ENCODE peak calls at places on chromosome 11, in four cellular contexts. One of them, this sample, is unnamed. For H3K36me3, the result is how much of the 10 kb centered on the place peaks cover.

GRCh38 chr11:2847511-2847910 is 38.1 kb downstream of the CDKN1C start:
- DNase-seq in CD4-positive, alpha-beta memory T cell: no peak
- DNase-seq in endodermal cell: no peak
- DNase-seq in psoas muscle: no peak
- DNase-seq in this sample: no peak

GRCh38 chr11:107116358-107116757 is 98.1 kb upstream of the GUCY1A2 start:
- DNase-seq in endodermal cell: no peak
- DNase-seq in psoas muscle: no peak
- DNase-seq in CD4-positive, alpha-beta memory T cell: no peak
- DNase-seq in this sample: no peak

GRCh38 chr11:45644981-45645889 is 20.2 kb downstream of the CHST1 start:
- DNase-seq in endodermal cell: no peak
- DNase-seq in CD4-positive, alpha-beta memory T cell: no peak
- DNase-seq in psoas muscle: no peak
- DNase-seq in this sample: no peak

GRCh38 chr11:65355013-65355775 is 643 bp downstream of the TIGD3 start:
- DNase-seq in psoas muscle: no peak
- DNase-seq in CD4-positive, alpha-beta memory T cell: peak
- DNase-seq in endodermal cell: peak
- DNase-seq in this sample: no peak

GRCh38 chr11:62450543-62451242 is 31.9 kb downstream of the SCGB1A1 start:
- DNase-seq in psoas muscle: no peak
- DNase-seq in endodermal cell: peak
- DNase-seq in CD4-positive, alpha-beta memory T cell: no peak
- DNase-seq in this sample: no peak

GRCh38 chr11:16226245-16226644 is 130.1 kb downstream of the SOX6 start:
- DNase-seq in endodermal cell: no peak
- DNase-seq in psoas muscle: no peak
- DNase-seq in CD4-positive, alpha-beta memory T cell: no peak
- DNase-seq in this sample: peak

GRCh38 chr11:59754494-59754858 is 700 bp upstream of the STX3 start:
- DNase-seq in endodermal cell: peak
- DNase-seq in psoas muscle: no peak
- DNase-seq in CD4-positive, alpha-beta memory T cell: no peak
- DNase-seq in this sample: peak

GRCh38 chr11:60995798-60996197 is 24.3 kb downstream of the CD6 start:
- DNase-seq in endodermal cell: no peak
- DNase-seq in psoas muscle: no peak
- DNase-seq in CD4-positive, alpha-beta memory T cell: no peak
- DNase-seq in this sample: no peak

GRCh38 chr11:134275534-134276395 is at the start of gene GLB1L3:
- DNase-seq in CD4-positive, alpha-beta memory T cell: peak
- DNase-seq in endodermal cell: peak
- DNase-seq in psoas muscle: no peak
- DNase-seq in this sample: peak

GRCh38 chr11:15903246-15903645 is 453.1 kb downstream of the SOX6 start:
- DNase-seq in CD4-positive, alpha-beta memory T cell: no peak
- DNase-seq in endodermal cell: no peak
- DNase-seq in psoas muscle: no peak
- DNase-seq in this sample: no peak

GRCh38 chr11:121352301-121352891 is 59.8 kb downstream of the SC5D start:
- DNase-seq in endodermal cell: no peak
- DNase-seq in CD4-positive, alpha-beta memory T cell: no peak
- DNase-seq in psoas muscle: no peak
- DNase-seq in this sample: no peak

GRCh38 chr11:86314636-86315035 is 12.6 kb downstream of the HIKESHI start:
- DNase-seq in CD4-positive, alpha-beta memory T cell: no peak
- DNase-seq in psoas muscle: no peak
- DNase-seq in endodermal cell: peak
- DNase-seq in this sample: no peak

GRCh38 chr11:107696140-107696539 is 15.7 kb downstream of the SLN start:
- DNase-seq in endodermal cell: no peak
- DNase-seq in psoas muscle: no peak
- DNase-seq in CD4-positive, alpha-beta memory T cell: no peak
- DNase-seq in this sample: no peak

GRCh38 chr11:38543311-38543710 is 1945.3 kb upstream of the RAG2 start:
- DNase-seq in endodermal cell: no peak
- DNase-seq in psoas muscle: no peak
- DNase-seq in CD4-positive, alpha-beta memory T cell: no peak
- DNase-seq in this sample: no peak

GRCh38 chr11:66048525-66049313 is at the start of gene GAL3ST3:
- DNase-seq in psoas muscle: no peak
- DNase-seq in CD4-positive, alpha-beta memory T cell: no peak
- DNase-seq in endodermal cell: peak
- DNase-seq in this sample: no peak

GRCh38 chr11:37108436-37109204 is 510.6 kb upstream of the RAG2 start:
- DNase-seq in CD4-positive, alpha-beta memory T cell: no peak
- DNase-seq in psoas muscle: no peak
- DNase-seq in endodermal cell: no peak
- DNase-seq in this sample: no peak

GRCh38 chr11:86068138-86068861 is 584 bp downstream of the PICALM start:
- DNase-seq in psoas muscle: peak
- DNase-seq in endodermal cell: peak
- DNase-seq in CD4-positive, alpha-beta memory T cell: no peak
- DNase-seq in this sample: no peak

GRCh38 chr11:44409558-44410236 is 99.8 kb upstream of the ALX4 start:
- DNase-seq in psoas muscle: no peak
- DNase-seq in CD4-positive, alpha-beta memory T cell: no peak
- DNase-seq in endodermal cell: peak
- DNase-seq in this sample: no peak

GRCh38 chr11:122101625-122102291 is 14.3 kb downstream of the BLID start:
- DNase-seq in endodermal cell: peak
- DNase-seq in psoas muscle: peak
- DNase-seq in CD4-positive, alpha-beta memory T cell: no peak
- DNase-seq in this sample: no peak

GRCh38 chr11:82653752-82654151 is 79.9 kb downstream of the FAM181B start:
- DNase-seq in psoas muscle: no peak
- DNase-seq in endodermal cell: peak
- DNase-seq in CD4-positive, alpha-beta memory T cell: no peak
- DNase-seq in this sample: no peak

GRCh38 chr11:21933095-21933494 is 259.8 kb upstream of the ANO5 start:
- DNase-seq in CD4-positive, alpha-beta memory T cell: no peak
- DNase-seq in psoas muscle: no peak
- DNase-seq in endodermal cell: no peak
- DNase-seq in this sample: no peak

GRCh38 chr11:75918295-75918694 is 103.3 kb downstream of the UVRAG start:
- DNase-seq in endodermal cell: no peak
- DNase-seq in psoas muscle: no peak
- DNase-seq in CD4-positive, alpha-beta memory T cell: no peak
- DNase-seq in this sample: no peak

GRCh38 chr11:121520243-121521144 is 67.7 kb upstream of the SORL1-AS1 start:
- DNase-seq in psoas muscle: no peak
- DNase-seq in endodermal cell: no peak
- DNase-seq in CD4-positive, alpha-beta memory T cell: no peak
- DNase-seq in this sample: no peak

GRCh38 chr11:64040684-64041267 is 5.0 kb downstream of the FLRT1 start:
- DNase-seq in endodermal cell: peak
- DNase-seq in CD4-positive, alpha-beta memory T cell: no peak
- DNase-seq in psoas muscle: no peak
- DNase-seq in this sample: peak

GRCh38 chr11:121625784-121626506 is 173.2 kb upstream of the SORL1-AS1 start:
- DNase-seq in CD4-positive, alpha-beta memory T cell: no peak
- DNase-seq in psoas muscle: no peak
- DNase-seq in endodermal cell: no peak
- DNase-seq in this sample: no peak

GRCh38 chr11:119727523-119728081 is 1.4 kb downstream of the NECTIN1 start:
- DNase-seq in psoas muscle: peak
- DNase-seq in endodermal cell: peak
- DNase-seq in CD4-positive, alpha-beta memory T cell: peak
- DNase-seq in this sample: peak

GRCh38 chr11:129323896-129324522 is 51.6 kb upstream of the BARX2 start:
- DNase-seq in endodermal cell: peak
- DNase-seq in CD4-positive, alpha-beta memory T cell: no peak
- DNase-seq in psoas muscle: no peak
- DNase-seq in this sample: no peak

GRCh38 chr11:71446942-71447688 is 1.1 kb downstream of the DHCR7 start:
- DNase-seq in psoas muscle: no peak
- DNase-seq in endodermal cell: no peak
- DNase-seq in CD4-positive, alpha-beta memory T cell: no peak
- DNase-seq in this sample: no peak

GRCh38 chr11:120657306-120658070 is 145.9 kb downstream of the GRIK4 start:
- DNase-seq in endodermal cell: no peak
- DNase-seq in CD4-positive, alpha-beta memory T cell: no peak
- DNase-seq in psoas muscle: no peak
- DNase-seq in this sample: no peak

GRCh38 chr11:72471005-72471898 is 36.9 kb upstream of the CLPB start:
- DNase-seq in CD4-positive, alpha-beta memory T cell: peak
- DNase-seq in endodermal cell: peak
- DNase-seq in psoas muscle: peak
- DNase-seq in this sample: peak

GRCh38 chr11:45925550-45925949 is 3.1 kb downstream of the LARGE2 start:
- DNase-seq in CD4-positive, alpha-beta memory T cell: no peak
- DNase-seq in psoas muscle: no peak
- DNase-seq in endodermal cell: no peak
- DNase-seq in this sample: no peak

GRCh38 chr11:132588366-132588765 is 943.9 kb downstream of the OPCML start:
- DNase-seq in CD4-positive, alpha-beta memory T cell: no peak
- DNase-seq in psoas muscle: no peak
- DNase-seq in endodermal cell: no peak
- DNase-seq in this sample: no peak

GRCh38 chr11:91795139-91795887 is 429.3 kb upstream of the FAT3 start:
- DNase-seq in psoas muscle: no peak
- DNase-seq in CD4-positive, alpha-beta memory T cell: no peak
- DNase-seq in endodermal cell: no peak
- DNase-seq in this sample: no peak

GRCh38 chr11:33706546-33706945 is 5.9 kb upstream of the C11orf91 start:
- DNase-seq in endodermal cell: no peak
- DNase-seq in psoas muscle: no peak
- DNase-seq in CD4-positive, alpha-beta memory T cell: no peak
- DNase-seq in this sample: no peak

GRCh38 chr11:9906043-9906791 is 242.3 kb downstream of the SWAP70 start:
- DNase-seq in psoas muscle: no peak
- DNase-seq in endodermal cell: peak
- DNase-seq in CD4-positive, alpha-beta memory T cell: no peak
- DNase-seq in this sample: peak
- H3K4me3 ChIP-seq in psoas muscle: no peak
- H3K4me3 ChIP-seq in endodermal cell: no peak
- H3K4me3 ChIP-seq in CD4-positive, alpha-beta memory T cell: no peak
- H3K4me3 ChIP-seq in this sample: no peak

GRCh38 chr11:8086571-8086970 is 5.6 kb downstream of the TUB start:
- DNase-seq in CD4-positive, alpha-beta memory T cell: no peak
- DNase-seq in endodermal cell: no peak
- DNase-seq in psoas muscle: no peak
- DNase-seq in this sample: no peak
- H3K36me3 ChIP-seq in CD4-positive, alpha-beta memory T cell: under half
- H3K36me3 ChIP-seq in endodermal cell: under half
- H3K36me3 ChIP-seq in psoas muscle: under half
- H3K36me3 ChIP-seq in this sample: under half

GRCh38 chr11:1202154-1202775 is 20.6 kb upstream of the MUC5B start:
- DNase-seq in CD4-positive, alpha-beta memory T cell: no peak
- DNase-seq in endodermal cell: peak
- DNase-seq in psoas muscle: peak
- DNase-seq in this sample: no peak

GRCh38 chr11:1199689-1200610 is 22.9 kb upstream of the MUC5B start:
- DNase-seq in CD4-positive, alpha-beta memory T cell: no peak
- DNase-seq in endodermal cell: peak
- DNase-seq in psoas muscle: peak
- DNase-seq in this sample: no peak

GRCh38 chr11:1198766-1199688 is 23.8 kb upstream of the MUC5B start:
- DNase-seq in CD4-positive, alpha-beta memory T cell: no peak
- DNase-seq in psoas muscle: peak
- DNase-seq in endodermal cell: peak
- DNase-seq in this sample: no peak

GRCh38 chr11:1201395-1202153 is 21.3 kb upstream of the MUC5B start:
- DNase-seq in endodermal cell: no peak
- DNase-seq in psoas muscle: no peak
- DNase-seq in CD4-positive, alpha-beta memory T cell: no peak
- DNase-seq in this sample: no peak

DNA sequence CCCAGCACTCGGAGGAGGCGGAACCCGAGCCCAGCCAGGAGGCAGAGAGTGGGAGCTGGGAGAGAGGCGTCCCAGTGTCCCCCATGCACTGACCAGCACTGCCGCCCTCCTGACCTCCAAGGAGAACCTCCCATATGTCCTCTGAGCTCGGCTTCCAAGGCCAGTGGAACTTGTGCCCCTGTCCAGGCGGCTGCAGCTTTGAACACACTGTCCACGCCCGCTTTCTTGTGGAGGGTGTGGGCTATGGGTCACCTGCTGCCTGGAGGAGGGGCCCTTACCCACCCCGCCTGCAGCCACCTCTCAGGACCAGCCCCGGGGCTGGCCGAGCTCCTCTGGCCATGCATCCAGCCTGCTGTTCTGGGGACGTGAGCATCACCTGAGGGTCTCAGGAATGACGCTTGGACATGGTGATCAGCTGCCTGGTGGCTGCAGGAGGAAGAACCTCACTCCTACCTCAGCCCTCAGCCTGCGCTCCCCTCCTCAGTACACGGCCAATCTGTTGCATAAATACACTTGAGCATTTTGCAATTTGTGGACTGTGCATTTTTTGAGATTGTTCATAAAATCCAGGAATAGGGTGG is 22.2 kb upstream of the MUC5B start:
- DNase-seq in CD4-positive, alpha-beta memory T cell: no peak
- DNase-seq in endodermal cell: no peak
- DNase-seq in psoas muscle: peak
- DNase-seq in this sample: no peak
- H3K4me3 ChIP-seq in CD4-positive, alpha-beta memory T cell: no peak
- H3K4me3 ChIP-seq in endodermal cell: no peak
- H3K4me3 ChIP-seq in psoas muscle: no peak
- H3K4me3 ChIP-seq in this sample: no peak

DNA sequence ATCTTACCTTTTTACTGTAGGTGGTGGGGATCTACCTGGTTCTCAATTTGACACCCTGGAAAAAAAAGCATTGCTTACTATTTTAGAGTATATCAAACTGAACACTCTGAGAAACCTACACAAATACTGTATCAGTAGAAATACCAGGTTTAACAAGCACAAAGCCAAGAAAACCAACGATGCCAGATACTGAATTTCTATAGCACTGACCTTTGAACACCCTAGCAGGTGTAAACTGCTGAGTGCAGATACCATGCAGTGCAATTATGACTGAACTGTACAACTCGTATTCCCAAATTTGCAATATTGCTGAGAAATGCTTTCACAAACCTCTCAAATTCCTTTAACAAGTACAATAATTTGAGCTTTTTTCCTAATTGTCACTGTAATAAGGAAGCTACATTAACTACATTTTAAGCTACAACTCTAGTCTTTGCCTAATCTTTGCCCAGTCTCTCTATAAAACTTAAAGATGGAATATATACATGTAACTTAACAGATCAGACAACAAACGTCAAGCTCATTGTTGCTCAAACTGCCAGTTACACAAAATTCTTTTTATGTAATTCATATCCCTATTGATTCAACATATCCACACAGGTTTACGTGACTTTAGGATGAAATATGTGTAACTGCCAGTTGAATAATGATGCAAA is 8.9 kb downstream of the TAF1D start:
- DNase-seq in endodermal cell: no peak
- DNase-seq in psoas muscle: no peak
- DNase-seq in CD4-positive, alpha-beta memory T cell: no peak
- DNase-seq in this sample: no peak
- H3K36me3 ChIP-seq in endodermal cell: half or more
- H3K36me3 ChIP-seq in psoas muscle: half or more
- H3K36me3 ChIP-seq in CD4-positive, alpha-beta memory T cell: half or more
- H3K36me3 ChIP-seq in this sample: half or more

This sample was measured in HAP-1.